ENCODE peak calls at places on chromosomes 1 and 21, in six cellular contexts. One of them, this sample, is unnamed.

GRCh38 chr1:223704921-223705878 is 7.1 kb upstream of the CAPN2 start:
- DNase-seq in endothelial cell: no peak
- DNase-seq in GM10248: no peak
- DNase-seq in GM12865: no peak
- DNase-seq in fibroblast of mammary gland: peak
- DNase-seq in astrocyte of the spinal cord: peak
- DNase-seq in this sample: no peak

GRCh38 chr1:202227273-202227672 is 33.7 kb downstream of the LGR6 start:
- DNase-seq in endothelial cell: no peak
- DNase-seq in GM10248: no peak
- DNase-seq in GM12865: no peak
- DNase-seq in fibroblast of mammary gland: no peak
- DNase-seq in astrocyte of the spinal cord: no peak
- DNase-seq in this sample: no peak

GRCh38 chr1:219347843-219348475 is 174.3 kb downstream of the LYPLAL1 start:
- DNase-seq in endothelial cell: no peak
- DNase-seq in GM10248: no peak
- DNase-seq in GM12865: no peak
- DNase-seq in fibroblast of mammary gland: peak
- DNase-seq in astrocyte of the spinal cord: no peak
- DNase-seq in this sample: no peak

GRCh38 chr21:36542312-36543101 is 62.6 kb upstream of the CLDN14 start:
- DNase-seq in endothelial cell: no peak
- DNase-seq in GM10248: peak
- DNase-seq in GM12865: peak
- DNase-seq in fibroblast of mammary gland: no peak
- DNase-seq in astrocyte of the spinal cord: no peak
- DNase-seq in this sample: no peak

GRCh38 chr1:229129306-229130027 is 141.4 kb upstream of the RAB4A start:
- DNase-seq in endothelial cell: no peak
- DNase-seq in GM10248: no peak
- DNase-seq in GM12865: no peak
- DNase-seq in fibroblast of mammary gland: no peak
- DNase-seq in astrocyte of the spinal cord: no peak
- DNase-seq in this sample: no peak

GRCh38 chr1:185017338-185017737 is 28.0 kb upstream of the RNF2 start:
- DNase-seq in endothelial cell: no peak
- DNase-seq in GM10248: no peak
- DNase-seq in GM12865: peak
- DNase-seq in fibroblast of mammary gland: peak
- DNase-seq in astrocyte of the spinal cord: peak
- DNase-seq in this sample: peak

GRCh38 chr1:201970334-201971159 is 11.9 kb upstream of the RNPEP start:
- DNase-seq in endothelial cell: no peak
- DNase-seq in GM10248: no peak
- DNase-seq in GM12865: no peak
- DNase-seq in fibroblast of mammary gland: peak
- DNase-seq in astrocyte of the spinal cord: peak
- DNase-seq in this sample: peak

GRCh38 chr21:25999935-26000582 is 170.5 kb downstream of the APP start:
- DNase-seq in endothelial cell: no peak
- DNase-seq in GM10248: no peak
- DNase-seq in GM12865: peak
- DNase-seq in fibroblast of mammary gland: no peak
- DNase-seq in astrocyte of the spinal cord: no peak
- DNase-seq in this sample: no peak

GRCh38 chr21:16145052-16145451 is 415.3 kb downstream of the USP25 start:
- DNase-seq in endothelial cell: no peak
- DNase-seq in GM10248: no peak
- DNase-seq in GM12865: no peak
- DNase-seq in fibroblast of mammary gland: no peak
- DNase-seq in astrocyte of the spinal cord: no peak
- DNase-seq in this sample: no peak

GRCh38 chr1:240737268-240737667 is 125.3 kb upstream of the GREM2 start:
- DNase-seq in endothelial cell: no peak
- DNase-seq in GM10248: no peak
- DNase-seq in GM12865: no peak
- DNase-seq in fibroblast of mammary gland: peak
- DNase-seq in astrocyte of the spinal cord: peak
- DNase-seq in this sample: no peak

GRCh38 chr1:37096523-37096922 is 62.2 kb upstream of the GRIK3 start:
- DNase-seq in endothelial cell: peak
- DNase-seq in GM10248: peak
- DNase-seq in GM12865: peak
- DNase-seq in fibroblast of mammary gland: no peak
- DNase-seq in astrocyte of the spinal cord: no peak
- DNase-seq in this sample: no peak

GRCh38 chr1:227903061-227903521 is 44.6 kb downstream of the WNT9A start:
- DNase-seq in endothelial cell: no peak
- DNase-seq in GM10248: no peak
- DNase-seq in GM12865: no peak
- DNase-seq in fibroblast of mammary gland: no peak
- DNase-seq in astrocyte of the spinal cord: no peak
- DNase-seq in this sample: no peak

GRCh38 chr1:110292327-110292741 is 46.8 kb upstream of the RBM15 start:
- DNase-seq in endothelial cell: no peak
- DNase-seq in GM10248: no peak
- DNase-seq in GM12865: no peak
- DNase-seq in fibroblast of mammary gland: peak
- DNase-seq in astrocyte of the spinal cord: no peak
- DNase-seq in this sample: peak

GRCh38 chr1:199295102-199295501 is 656.3 kb downstream of the PTPRC start:
- DNase-seq in endothelial cell: no peak
- DNase-seq in GM10248: no peak
- DNase-seq in GM12865: no peak
- DNase-seq in fibroblast of mammary gland: no peak
- DNase-seq in astrocyte of the spinal cord: no peak
- DNase-seq in this sample: no peak

GRCh38 chr1:74620242-74620641 is 53.4 kb downstream of the ERICH3 start:
- DNase-seq in endothelial cell: no peak
- DNase-seq in GM10248: no peak
- DNase-seq in GM12865: no peak
- DNase-seq in fibroblast of mammary gland: no peak
- DNase-seq in astrocyte of the spinal cord: no peak
- DNase-seq in this sample: no peak

GRCh38 chr1:23118957-23119792 is 49.5 kb downstream of the LUZP1 start:
- DNase-seq in endothelial cell: no peak
- DNase-seq in GM10248: no peak
- DNase-seq in GM12865: peak
- DNase-seq in fibroblast of mammary gland: no peak
- DNase-seq in astrocyte of the spinal cord: peak
- DNase-seq in this sample: no peak

DNA sequence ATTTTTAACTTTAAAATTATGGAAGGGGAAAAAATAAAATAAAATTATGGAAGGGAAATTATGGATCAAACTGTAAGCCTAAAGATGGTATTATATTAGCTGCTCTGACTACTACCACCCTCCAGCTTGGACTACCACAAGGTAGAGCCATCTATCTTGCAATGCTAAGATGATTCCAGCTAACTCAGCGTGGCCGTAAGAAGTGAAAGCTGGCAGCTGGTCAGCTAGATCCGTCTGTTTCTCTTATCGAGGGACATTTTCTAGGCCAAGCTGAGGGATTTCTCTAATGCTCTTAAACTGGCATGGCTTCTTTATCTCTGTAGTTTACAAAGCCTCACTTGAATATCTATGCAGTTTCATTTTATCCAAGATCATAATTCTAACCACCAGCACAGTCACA is 31.5 kb downstream of the LYST start:
- DNase-seq in endothelial cell: no peak
- DNase-seq in GM10248: no peak
- DNase-seq in GM12865: no peak
- DNase-seq in fibroblast of mammary gland: peak
- DNase-seq in astrocyte of the spinal cord: peak
- DNase-seq in this sample: no peak
- TF ChIP-seq CTCF in endothelial cell: no peak
- TF ChIP-seq CTCF in GM10248: no peak
- TF ChIP-seq CTCF in GM12865: no peak
- TF ChIP-seq CTCF in fibroblast of mammary gland: peak
- TF ChIP-seq CTCF in astrocyte of the spinal cord: no peak
- TF ChIP-seq CTCF in this sample: no peak

GRCh38 chr1:46191033-46191701 is 7.1 kb downstream of the POMGNT1 start:
- DNase-seq in endothelial cell: no peak
- DNase-seq in GM10248: no peak
- DNase-seq in GM12865: no peak
- DNase-seq in fibroblast of mammary gland: no peak
- DNase-seq in astrocyte of the spinal cord: no peak
- DNase-seq in this sample: no peak

GRCh38 chr1:46190539-46190938 is 7.7 kb downstream of the POMGNT1 start:
- DNase-seq in endothelial cell: no peak
- DNase-seq in GM10248: no peak
- DNase-seq in GM12865: no peak
- DNase-seq in fibroblast of mammary gland: no peak
- DNase-seq in astrocyte of the spinal cord: no peak
- DNase-seq in this sample: no peak

GRCh38 chr1:46187106-46187869 is 10.9 kb downstream of the POMGNT1 start:
- DNase-seq in endothelial cell: no peak
- DNase-seq in GM10248: no peak
- DNase-seq in GM12865: no peak
- DNase-seq in fibroblast of mammary gland: no peak
- DNase-seq in astrocyte of the spinal cord: no peak
- DNase-seq in this sample: no peak

GRCh38 chr1:46186076-46186475 is 9.8 kb upstream of the P3R3URF start:
- DNase-seq in endothelial cell: no peak
- DNase-seq in GM10248: no peak
- DNase-seq in GM12865: no peak
- DNase-seq in fibroblast of mammary gland: no peak
- DNase-seq in astrocyte of the spinal cord: no peak
- DNase-seq in this sample: no peak

DNA sequence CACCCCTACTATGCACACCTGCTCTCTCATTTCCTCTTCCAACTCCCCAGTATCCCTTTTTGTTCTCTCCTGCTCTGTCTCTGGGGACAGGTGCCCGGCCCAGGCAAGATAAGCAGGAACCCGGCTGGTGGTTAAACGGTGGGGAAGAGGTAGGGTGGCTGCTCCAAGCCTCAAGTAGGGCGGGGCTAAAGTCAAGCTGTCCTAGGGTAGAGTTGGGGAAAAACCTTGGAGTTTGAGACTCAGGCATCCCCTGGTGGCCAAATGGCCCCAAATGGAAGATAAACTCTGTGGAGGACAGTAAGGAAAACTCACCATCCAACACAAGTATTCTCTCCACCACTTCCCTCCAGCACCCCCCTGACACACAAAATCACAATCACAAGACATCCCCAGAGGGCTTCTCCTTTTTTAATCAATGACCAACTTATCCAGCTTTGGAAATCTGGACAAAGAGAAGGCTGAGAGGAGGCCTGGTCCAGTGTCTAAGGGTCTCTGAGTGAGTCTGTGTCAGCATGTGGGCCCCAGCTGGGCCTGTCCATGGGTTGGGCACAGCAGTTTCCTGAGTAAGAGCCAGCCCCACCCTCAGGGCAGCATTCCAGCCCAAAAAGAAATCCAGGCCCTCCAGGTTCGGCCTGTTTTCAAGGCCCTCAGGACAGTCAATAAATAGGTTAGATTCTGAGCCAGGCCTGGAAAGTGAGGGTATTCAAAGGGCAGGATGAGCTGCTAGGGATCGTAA is 9.8 kb downstream of the POMGNT1 start:
- DNase-seq in endothelial cell: no peak
- DNase-seq in GM10248: no peak
- DNase-seq in GM12865: no peak
- DNase-seq in fibroblast of mammary gland: no peak
- DNase-seq in astrocyte of the spinal cord: no peak
- DNase-seq in this sample: no peak
- TF ChIP-seq CTCF in endothelial cell: no peak
- TF ChIP-seq CTCF in GM10248: no peak
- TF ChIP-seq CTCF in GM12865: no peak
- TF ChIP-seq CTCF in fibroblast of mammary gland: peak
- TF ChIP-seq CTCF in astrocyte of the spinal cord: no peak
- TF ChIP-seq CTCF in this sample: peak

GRCh38 chr1:217614319-217614718 is 16.6 kb downstream of the GPATCH2 start:
- DNase-seq in endothelial cell: no peak
- DNase-seq in GM10248: no peak
- DNase-seq in GM12865: no peak
- DNase-seq in fibroblast of mammary gland: peak
- DNase-seq in astrocyte of the spinal cord: no peak
- DNase-seq in this sample: no peak
- TF ChIP-seq CTCF in endothelial cell: no peak
- TF ChIP-seq CTCF in GM10248: no peak
- TF ChIP-seq CTCF in GM12865: no peak
- TF ChIP-seq CTCF in fibroblast of mammary gland: no peak
- TF ChIP-seq CTCF in astrocyte of the spinal cord: no peak
- TF ChIP-seq CTCF in this sample: no peak

DNA sequence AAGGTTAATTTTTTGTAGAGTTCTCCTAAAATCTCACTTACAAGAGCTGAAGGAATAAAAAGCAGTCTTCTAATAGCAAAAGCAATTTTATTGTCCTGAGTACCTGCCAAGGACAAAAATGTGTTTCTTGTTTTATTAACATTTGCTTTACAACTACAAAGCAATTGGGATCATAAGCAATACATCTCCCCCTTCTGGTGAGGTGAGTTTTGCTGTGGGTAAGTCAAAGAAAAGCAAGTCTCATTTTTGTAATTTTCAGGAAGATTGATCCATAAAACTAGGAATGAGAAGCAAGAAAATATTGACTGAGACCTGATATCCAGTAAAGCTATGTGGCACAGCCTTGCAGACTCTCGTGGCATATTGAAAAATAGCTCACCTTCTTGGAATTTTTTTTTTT is 2162.7 kb downstream of the NCAM2 start:
- DNase-seq in endothelial cell: no peak
- DNase-seq in GM10248: no peak
- DNase-seq in GM12865: no peak
- DNase-seq in fibroblast of mammary gland: no peak
- DNase-seq in astrocyte of the spinal cord: no peak
- DNase-seq in this sample: no peak
- TF ChIP-seq CTCF in endothelial cell: no peak
- TF ChIP-seq CTCF in GM10248: no peak
- TF ChIP-seq CTCF in GM12865: no peak
- TF ChIP-seq CTCF in fibroblast of mammary gland: no peak
- TF ChIP-seq CTCF in astrocyte of the spinal cord: no peak
- TF ChIP-seq CTCF in this sample: no peak

GRCh38 chr1:8987881-8988617 is 38.2 kb downstream of the SLC2A7 start:
- DNase-seq in endothelial cell: peak
- DNase-seq in GM10248: peak
- DNase-seq in GM12865: peak
- DNase-seq in fibroblast of mammary gland: peak
- DNase-seq in astrocyte of the spinal cord: peak
- DNase-seq in this sample: peak

GRCh38 chr1:8988618-8988967 is 37.6 kb downstream of the SLC2A7 start:
- DNase-seq in endothelial cell: no peak
- DNase-seq in GM10248: no peak
- DNase-seq in GM12865: no peak
- DNase-seq in fibroblast of mammary gland: no peak
- DNase-seq in astrocyte of the spinal cord: no peak
- DNase-seq in this sample: no peak

GRCh38 chr1:8989061-8989460 is 37.2 kb downstream of the SLC2A7 start:
- DNase-seq in endothelial cell: no peak
- DNase-seq in GM10248: no peak
- DNase-seq in GM12865: no peak
- DNase-seq in fibroblast of mammary gland: no peak
- DNase-seq in astrocyte of the spinal cord: no peak
- DNase-seq in this sample: no peak

GRCh38 chr1:8989821-8990220 is 36.4 kb downstream of the SLC2A7 start:
- DNase-seq in endothelial cell: no peak
- DNase-seq in GM10248: no peak
- DNase-seq in GM12865: no peak
- DNase-seq in fibroblast of mammary gland: no peak
- DNase-seq in astrocyte of the spinal cord: no peak
- DNase-seq in this sample: peak

GRCh38 chr1:8992936-8993687 is 33.1 kb downstream of the SLC2A7 start:
- DNase-seq in endothelial cell: no peak
- DNase-seq in GM10248: no peak
- DNase-seq in GM12865: no peak
- DNase-seq in fibroblast of mammary gland: no peak
- DNase-seq in astrocyte of the spinal cord: no peak
- DNase-seq in this sample: no peak
- TF ChIP-seq CTCF in endothelial cell: peak
- TF ChIP-seq CTCF in GM10248: no peak
- TF ChIP-seq CTCF in GM12865: peak
- TF ChIP-seq CTCF in fibroblast of mammary gland: peak
- TF ChIP-seq CTCF in astrocyte of the spinal cord: peak
- TF ChIP-seq CTCF in this sample: peak